ENCODE peak calls at places on chromosome 9, in five cellular contexts. W is OCI-LY7, F is esophagus squamous epithelium, E is cardiac fibroblast, L is HL-60. H is an unnamed sample.

GRCh38 chr9:70406446-70406862 is 8.0 kb downstream of the KLF9 start:
- DNase-seq in F (no peak), W (no peak), L (no peak), E (peak; percentile 63), H (peak; percentile 57)

GRCh38 chr9:82410891-82411290 is 422.3 kb downstream of the SPATA31D1 start:
- DNase-seq in W (no peak), E (no peak), F (no peak), L (no peak), H (no peak)

GRCh38 chr9:136132500-136133050 is 13.9 kb upstream of the TMEM250 start:
- DNase-seq in F (no peak), W (no peak), E (no peak), L (no peak), H (no peak)

GRCh38 chr9:127886401-127886972 is 9.0 kb upstream of the AK1 start:
- DNase-seq in W (no peak), F (no peak), E (no peak), L (no peak), H (peak; percentile 14)

GRCh38 chr9:23044549-23044948 is 597.9 kb downstream of the DMRTA1 start:
- DNase-seq in F (no peak), L (no peak), W (no peak), E (no peak), H (no peak)

GRCh38 chr9:70407081-70407503 is 7.4 kb downstream of the KLF9 start:
- DNase-seq in F (no peak), E (peak; percentile 91), L (no peak), W (no peak), H (no peak)

GRCh38 chr9:123286324-123286723 is 17.9 kb upstream of the STRBP start:
- DNase-seq in E (no peak), W (no peak), L (no peak), F (no peak), H (no peak)

GRCh38 chr9:74742792-74743389 is 144.8 kb downstream of the TRPM6 start:
- DNase-seq in W (no peak), L (no peak), F (no peak), E (peak; percentile 48), H (peak; percentile 14)

DNA sequence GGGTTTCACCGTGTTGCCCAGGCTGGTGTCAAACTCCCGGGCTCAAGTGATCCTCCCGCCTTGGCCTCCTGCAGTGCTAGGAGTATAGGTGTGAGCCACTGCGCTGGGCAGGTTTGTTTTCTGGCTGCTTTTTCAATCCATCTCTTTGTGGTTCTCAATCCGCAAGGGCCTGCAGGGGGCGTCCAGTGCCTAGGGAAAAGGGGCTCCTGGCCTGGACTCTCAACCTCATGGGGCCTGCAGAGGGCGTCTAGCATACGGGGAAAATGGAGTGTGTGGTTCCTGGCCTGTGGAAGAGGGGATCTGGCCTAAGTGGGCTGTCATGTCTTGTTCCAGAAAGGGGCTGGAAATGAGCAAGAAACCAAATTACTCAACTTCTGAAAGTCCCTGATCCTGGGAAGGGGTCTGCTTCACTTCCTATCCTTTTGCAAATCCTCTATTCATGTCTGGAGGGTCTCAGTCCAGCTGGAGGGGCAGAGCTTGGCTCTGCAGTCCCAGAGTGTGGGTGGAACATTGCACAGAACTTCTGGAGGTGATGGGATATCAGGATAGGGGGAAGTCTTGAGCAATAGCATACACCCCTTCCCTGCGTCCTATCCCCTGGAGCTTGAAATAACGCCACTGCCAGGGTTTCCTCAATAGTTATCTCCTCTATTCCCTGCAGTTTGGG is 12.7 kb upstream of the CCL27 start:
- DNase-seq in F (no peak), E (peak; percentile 88), L (peak; percentile 40), W (peak; percentile 69), H (peak; percentile 74)
- TF ChIP-seq CTCF in F (peak; percentile 39), E (peak; percentile 83), L (peak; percentile 61), W (peak; percentile 90), H (peak; percentile 96)

DNA sequence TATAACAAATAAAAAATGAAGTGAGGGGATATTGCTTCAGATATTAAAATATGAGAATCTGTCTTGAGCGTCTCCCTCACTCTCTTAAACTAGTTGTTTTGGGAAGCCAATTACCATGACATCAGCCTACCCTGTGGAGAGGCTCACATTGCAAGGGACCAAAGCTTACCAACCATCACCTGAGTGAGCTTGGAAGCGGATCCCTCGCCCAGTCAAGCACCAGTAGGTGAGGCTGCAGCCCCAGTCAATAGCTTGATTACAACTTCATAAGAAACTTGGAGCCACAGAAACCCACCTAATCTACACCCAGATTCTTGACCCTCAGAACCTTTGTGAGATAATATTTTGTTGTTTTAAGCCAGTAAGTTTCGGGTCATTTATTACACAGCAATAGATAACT is 206.2 kb downstream of the CEMIP2 start:
- DNase-seq in L (no peak), E (no peak), F (no peak), W (no peak), H (no peak)
- TF ChIP-seq CTCF in L (no peak), E (no peak), F (no peak), W (no peak), H (no peak)

GRCh38 chr9:95587071-95587964 is 70.5 kb upstream of the PTCH1 start:
- DNase-seq in L (no peak), E (no peak), F (no peak), W (no peak), H (no peak)
- TF ChIP-seq CTCF in L (no peak), E (no peak), F (no peak), W (no peak), H (no peak)

GRCh38 chr9:132485454-132485853 is 75.4 kb downstream of the CFAP77 start:
- DNase-seq in W (no peak), E (no peak), F (no peak), L (no peak), H (no peak)
- TF ChIP-seq CTCF in W (no peak), E (no peak), F (no peak), L (no peak), H (no peak)

GRCh38 chr9:5429873-5430564 is 7.7 kb downstream of the PLGRKT start:
- DNase-seq in E (no peak), L (no peak), F (no peak), W (no peak), H (no peak)

GRCh38 chr9:5428794-5429528 is 8.8 kb downstream of the PLGRKT start:
- DNase-seq in W (no peak), L (no peak), E (no peak), F (no peak), H (no peak)

GRCh38 chr9:5427005-5427404 is 10.7 kb downstream of the PLGRKT start:
- DNase-seq in W (no peak), L (no peak), E (no peak), F (no peak), H (no peak)

GRCh38 chr9:5430912-5431311 is 6.8 kb downstream of the PLGRKT start:
- DNase-seq in W (no peak), F (no peak), E (no peak), L (no peak), H (no peak)

DNA sequence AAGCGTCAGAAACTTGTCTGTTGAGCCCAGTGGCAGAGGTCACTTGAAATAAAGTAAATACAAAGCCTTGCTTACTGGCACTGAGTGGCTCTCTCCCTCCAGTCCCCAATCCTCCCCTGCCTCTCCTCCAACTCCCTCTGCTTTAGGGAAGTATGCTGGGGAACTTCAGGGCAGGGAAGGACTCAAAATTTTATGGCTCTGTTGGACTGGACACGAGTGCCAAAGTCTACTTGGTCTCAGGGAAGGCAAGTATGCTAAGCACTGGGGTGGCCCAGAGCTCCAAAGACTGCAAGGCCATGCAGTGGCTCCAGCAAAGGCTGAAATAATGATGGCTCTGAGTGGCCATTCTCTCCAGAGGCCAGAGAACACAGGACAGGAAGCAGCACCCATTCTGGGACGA is 9.6 kb downstream of the PLGRKT start:
- DNase-seq in E (no peak), W (no peak), F (no peak), L (no peak), H (no peak)
- TF ChIP-seq CTCF in E (no peak), W (no peak), F (no peak), L (no peak), H (no peak)

DNA sequence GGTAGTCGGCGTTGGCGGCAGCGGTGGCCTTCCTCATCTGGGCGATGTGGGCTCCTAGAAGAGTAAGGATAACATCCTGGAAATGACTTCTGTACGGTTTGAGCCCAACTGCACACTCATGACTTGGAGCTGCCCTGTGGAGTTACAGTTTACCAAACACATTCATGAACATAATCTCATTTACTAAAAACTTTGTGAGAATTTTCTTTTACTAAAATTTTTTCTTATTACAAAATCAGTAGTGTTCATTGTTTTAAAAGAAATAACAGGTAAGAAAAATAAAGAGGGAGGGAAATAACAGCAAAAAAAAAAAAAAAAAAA is 5.3 kb downstream of the FOXE1 start:
- DNase-seq in E (no peak), W (no peak), L (no peak), F (no peak), H (no peak)
- TF ChIP-seq CTCF in E (no peak), W (no peak), L (no peak), F (no peak), H (no peak)

DNA sequence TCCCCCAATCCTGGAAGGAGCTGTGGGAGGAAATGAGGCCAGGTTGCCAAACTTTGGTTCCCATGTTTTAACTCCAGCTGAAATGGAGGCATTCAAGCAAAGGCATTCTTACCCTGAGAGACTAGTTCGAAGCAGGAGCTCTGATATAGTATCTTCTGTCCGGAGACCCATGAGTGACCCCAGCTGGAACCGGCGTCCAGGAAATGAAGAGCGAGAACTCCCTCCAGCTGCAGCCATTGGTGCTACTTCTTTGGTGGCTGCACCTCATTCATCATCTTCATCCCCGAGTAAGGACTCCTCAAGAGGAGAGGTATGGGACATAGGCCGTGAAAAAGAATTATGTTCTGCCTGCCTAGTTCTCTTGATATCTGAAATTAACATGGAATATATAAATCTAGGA is 75.7 kb downstream of the GAPVD1 start:
- DNase-seq in W (no peak), F (no peak), L (no peak), E (peak; percentile 9), H (no peak)
- TF ChIP-seq CTCF in W (peak; percentile 17), F (no peak), L (no peak), E (no peak), H (no peak)

GRCh38 chr9:137461663-137462395 is 2.7 kb upstream of the NSMF start:
- DNase-seq in W (peak; percentile 94), F (no peak), E (peak; percentile 68), L (peak; percentile 86), H (peak; percentile 94)
- TF ChIP-seq CTCF in W (peak; percentile 46), F (no peak), E (peak; percentile 4), L (peak; percentile 2), H (no peak)

GRCh38 chr9:18441245-18441644 is 32.7 kb upstream of the ADAMTSL1 start:
- DNase-seq in L (no peak), W (no peak), E (no peak), F (no peak), H (peak; percentile 6)

GRCh38 chr9:18442629-18443491 is 31.1 kb upstream of the ADAMTSL1 start:
- DNase-seq in W (peak; percentile 70), E (peak; percentile 92), F (no peak), L (peak; percentile 1), H (peak; percentile 63)

GRCh38 chr9:18437315-18438200 is 36.4 kb upstream of the ADAMTSL1 start:
- DNase-seq in W (no peak), E (peak; percentile 68), L (no peak), F (no peak), H (no peak)

GRCh38 chr9:18438951-18439350 is 35.0 kb upstream of the ADAMTSL1 start:
- DNase-seq in F (no peak), W (no peak), E (peak; percentile 56), L (no peak), H (no peak)

GRCh38 chr9:18438300-18438925 is 35.5 kb upstream of the ADAMTSL1 start:
- DNase-seq in W (no peak), E (peak; percentile 70), L (no peak), F (no peak), H (no peak)
- TF ChIP-seq CTCF in W (no peak), E (peak; percentile 26), L (no peak), F (peak; percentile 13), H (no peak)

GRCh38 chr9:36415822-36416515 is 15.9 kb upstream of the RNF38 start:
- DNase-seq in F (no peak), E (no peak), W (peak; percentile 8), L (no peak), H (no peak)
- TF ChIP-seq CTCF in F (no peak), E (no peak), W (peak; percentile 52), L (no peak), H (no peak)